ENCODE peak calls at places on chromosomes 3 and 15, in five cellular contexts. V, F, L, D and Y are unnamed samples. For H3K4me1, the result is how much of the 10 kb centered on the place peaks cover.

GRCh38 chr3:160180581-160181216 is 44.5 kb upstream of the C3orf80 start:
- DNase-seq in D (peak), F (no peak), L (no peak), V (no peak), Y (no peak)

GRCh38 chr3:126338796-126339241 is 18.4 kb downstream of the KLF15 start:
- DNase-seq in F (no peak), V (peak), L (no peak), D (no peak), Y (no peak)

GRCh38 chr3:105719791-105720190 is 149.0 kb downstream of the CBLB start:
- DNase-seq in L (no peak), V (no peak), D (no peak), F (no peak), Y (no peak)

GRCh38 chr3:169825316-169825715 is 12.6 kb upstream of the LRRC34 start:
- DNase-seq in V (no peak), L (no peak), D (no peak), F (no peak), Y (no peak)

GRCh38 chr15:69604050-69604378 is 151.4 kb downstream of the RPLP1 start:
- DNase-seq in D (no peak), L (no peak), V (no peak), F (peak), Y (peak)

GRCh38 chr15:89656116-89656815 is 999 bp upstream of the KIF7 start:
- DNase-seq in D (no peak), V (no peak), F (no peak), L (no peak), Y (no peak)

GRCh38 chr15:83626171-83626802 is 27.6 kb upstream of the ADAMTSL3 start:
- DNase-seq in D (no peak), F (no peak), L (no peak), V (no peak), Y (no peak)

GRCh38 chr3:11592460-11593298 is 51.0 kb downstream of the VGLL4 start:
- DNase-seq in D (no peak), L (no peak), V (peak), F (no peak), Y (no peak)

GRCh38 chr15:70259640-70260066 is 161.9 kb upstream of the TLE3 start:
- DNase-seq in D (no peak), F (no peak), L (no peak), V (no peak), Y (no peak)

GRCh38 chr3:38644016-38644661 is 5.3 kb downstream of the SCN5A start:
- DNase-seq in D (no peak), V (no peak), L (no peak), F (no peak), Y (no peak)

GRCh38 chr15:63972801-63973200 is 73.5 kb downstream of the DAPK2 start:
- DNase-seq in D (no peak), V (no peak), L (no peak), F (no peak), Y (no peak)

GRCh38 chr3:23900744-23901143 is 16.0 kb downstream of the NKIRAS1 start:
- DNase-seq in D (no peak), L (no peak), F (no peak), V (no peak), Y (no peak)

GRCh38 chr3:176967525-176967924 is 229.8 kb downstream of the TBL1XR1 start:
- DNase-seq in D (no peak), F (no peak), L (no peak), V (no peak), Y (no peak)

GRCh38 chr15:39586387-39587171 is 5.7 kb downstream of the THBS1 start:
- DNase-seq in D (no peak), F (no peak), V (no peak), L (no peak), Y (no peak)

GRCh38 chr15:73265536-73266153 is 103.1 kb downstream of the HCN4 start:
- DNase-seq in L (no peak), D (no peak), F (peak), V (peak), Y (peak)

GRCh38 chr15:69096197-69096596 is 64.2 kb upstream of the GLCE start:
- DNase-seq in F (no peak), L (no peak), D (no peak), V (no peak), Y (no peak)

GRCh38 chr3:125055913-125056705 is at the start of gene HEG1:
- DNase-seq in D (peak), V (peak), F (no peak), L (peak), Y (peak)

GRCh38 chr3:140557476-140557875 is 120.4 kb upstream of the TRIM42 start:
- DNase-seq in F (no peak), D (no peak), V (no peak), L (no peak), Y (no peak)

GRCh38 chr3:177051419-177051818 is 145.9 kb downstream of the TBL1XR1 start:
- DNase-seq in V (no peak), F (no peak), D (no peak), L (no peak), Y (no peak)

GRCh38 chr3:127159547-127159946 is 33.4 kb upstream of the PRR23E start:
- DNase-seq in F (no peak), D (no peak), V (no peak), L (no peak), Y (no peak)

GRCh38 chr15:95086543-95087252 is 855.3 kb downstream of the MCTP2 start:
- DNase-seq in F (peak), V (no peak), L (no peak), D (no peak), Y (no peak)

GRCh38 chr3:120678331-120678845 is 3.7 kb downstream of the HGD start:
- DNase-seq in D (peak), F (no peak), L (no peak), V (peak), Y (peak)

DNA sequence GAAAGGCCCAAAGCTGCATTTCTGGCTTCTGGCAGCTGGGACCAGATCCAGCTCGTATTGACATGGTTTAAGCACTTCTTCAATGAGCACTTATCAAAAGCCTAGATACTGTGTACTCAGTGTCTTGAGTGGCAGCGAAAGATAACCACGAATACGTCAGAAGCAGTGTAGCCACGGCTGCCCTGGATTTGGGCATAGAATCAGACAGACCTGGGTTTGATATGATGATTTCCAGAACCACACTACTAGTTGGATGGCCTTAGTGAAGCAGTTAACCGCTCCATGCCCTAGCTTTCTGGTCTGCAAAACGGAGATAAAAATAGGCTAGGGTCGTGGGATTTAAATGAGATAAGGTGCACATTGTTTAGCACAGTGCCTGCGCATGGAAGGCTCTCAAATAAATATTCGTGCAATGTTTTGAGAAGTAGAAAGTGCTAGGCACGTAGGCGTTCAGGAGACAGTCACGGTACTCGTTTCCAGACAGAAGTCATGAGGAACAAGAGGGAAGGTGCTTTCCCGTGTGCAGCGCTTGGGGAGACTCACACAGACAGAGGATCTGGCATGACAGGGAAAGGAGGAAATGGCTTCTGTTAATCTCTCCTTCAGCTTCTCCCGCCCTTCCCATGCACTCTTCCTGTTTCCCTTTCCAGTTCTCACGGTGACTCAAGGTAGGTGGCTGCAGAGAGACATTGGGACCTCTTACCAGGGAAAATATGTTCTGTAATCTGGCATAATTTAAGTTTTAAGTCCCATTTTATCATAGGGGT is 70.3 kb downstream of the CCNL1 start:
- DNase-seq in D (no peak), L (no peak), V (peak), F (no peak), Y (peak)
- TF ChIP-seq POLR2A in D (no peak), L (no peak), V (no peak), F (no peak), Y (peak)

DNA sequence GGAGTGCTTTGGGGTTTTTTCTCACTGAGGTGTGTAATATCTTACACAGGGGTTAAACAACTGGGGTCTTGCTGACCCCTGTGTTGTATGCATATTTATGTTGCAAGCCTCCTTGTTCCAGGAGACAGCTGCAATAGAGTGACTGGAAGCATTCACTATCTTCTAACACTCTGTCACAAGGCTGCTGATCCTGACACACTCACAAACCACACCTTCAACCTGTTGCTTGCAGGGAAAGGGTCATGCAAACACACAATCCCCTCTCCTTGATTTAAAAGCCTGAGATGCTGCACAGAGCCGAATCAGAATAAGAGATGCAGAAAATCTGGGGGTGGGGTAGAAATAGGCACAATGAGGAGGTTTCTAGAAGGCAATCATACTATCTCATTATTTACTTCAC is 197.3 kb downstream of the CADPS start:
- DNase-seq in L (no peak), V (no peak), F (no peak), D (no peak), Y (no peak)
- H3K4me3 ChIP-seq in L (no peak), V (no peak), F (no peak), D (no peak), Y (no peak)

GRCh38 chr3:119177321-119177720 is 3.9 kb downstream of the UPK1B start:
- DNase-seq in F (no peak), L (no peak), D (no peak), V (no peak), Y (no peak)

GRCh38 chr3:119184808-119185690 is 11.7 kb downstream of the UPK1B start:
- DNase-seq in F (no peak), D (no peak), L (no peak), V (no peak), Y (no peak)

GRCh38 chr3:119184083-119184482 is 10.7 kb downstream of the UPK1B start:
- DNase-seq in D (no peak), F (no peak), V (no peak), L (no peak), Y (no peak)

GRCh38 chr3:119176778-119177177 is 3.4 kb downstream of the UPK1B start:
- DNase-seq in L (no peak), D (no peak), F (no peak), V (no peak), Y (no peak)

DNA sequence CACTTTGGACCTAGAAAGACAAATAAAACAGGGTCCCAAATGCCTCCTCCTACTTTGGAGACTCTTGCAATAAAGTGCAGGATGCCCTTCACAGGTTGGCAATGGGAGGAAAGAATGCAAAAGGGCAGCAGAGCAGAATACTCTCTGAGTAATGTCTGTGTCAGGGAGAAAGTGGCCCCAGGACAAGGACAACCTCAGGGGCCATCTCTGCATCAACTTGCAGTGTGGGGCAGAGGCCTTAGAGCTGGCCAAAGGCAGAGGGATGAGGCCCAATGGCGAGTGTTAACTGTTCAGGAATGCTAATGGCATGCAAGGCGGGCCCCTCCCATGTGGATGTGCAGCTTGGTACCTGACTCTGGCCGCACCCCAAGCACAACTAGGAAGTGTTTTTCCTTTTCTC is 8.4 kb downstream of the UPK1B start:
- DNase-seq in F (no peak), L (no peak), D (no peak), V (no peak), Y (no peak)
- H3K4me1 ChIP-seq in F (under half), L (under half), D (under half), V (under half), Y (under half)

GRCh38 chr3:25664066-25664809 is 469 bp downstream of the TOP2B start:
- DNase-seq in D (no peak), V (peak), L (peak), F (peak), Y (peak)
- TF ChIP-seq POLR2A in D (no peak), V (no peak), L (no peak), F (no peak), Y (no peak)